ENCODE peak calls at places on chromosome 3, in four cellular contexts. J is K562, Z is GM12878, F is HepG2. K is an unnamed sample.

GRCh38 chr3:21449738-21450137 is 301.3 kb downstream of the ZNF385D start:
- DNase-seq in F (no peak), Z (no peak), J (no peak), K (no peak)

GRCh38 chr3:194246709-194247349 is 104.3 kb downstream of the CPN2 start:
- DNase-seq in Z (no peak), J (no peak), F (no peak), K (no peak)

GRCh38 chr3:48470286-48470685 is 23.7 kb downstream of the ATRIP start:
- DNase-seq in F (no peak), Z (no peak), J (no peak), K (no peak)

GRCh38 chr3:196969001-196969659 is 497 bp upstream of the PIGZ start:
- DNase-seq in Z (no peak), F (no peak), J (peak), K (peak)

GRCh38 chr3:51934991-51935885 is 6.5 kb downstream of the RRP9 start:
- DNase-seq in F (no peak), Z (no peak), J (no peak), K (no peak)

GRCh38 chr3:192916455-192917257 is 1.0 kb downstream of the MB21D2 start:
- DNase-seq in J (no peak), Z (no peak), F (peak), K (peak)

GRCh38 chr3:69320867-69321266 is 65.0 kb downstream of the FRMD4B start:
- DNase-seq in Z (peak), F (no peak), J (no peak), K (no peak)

GRCh38 chr3:23129817-23130216 is 73.3 kb upstream of the UBE2E2 start:
- DNase-seq in J (no peak), F (no peak), Z (no peak), K (no peak)

GRCh38 chr3:64167868-64168267 is 57.4 kb downstream of the PRICKLE2 start:
- DNase-seq in F (no peak), Z (no peak), J (no peak), K (no peak)

GRCh38 chr3:60953406-60953805 is 297.8 kb downstream of the FHIT start:
- DNase-seq in J (no peak), F (no peak), Z (no peak), K (no peak)

GRCh38 chr3:121520510-121520909 is 25.3 kb downstream of the POLQ start:
- DNase-seq in F (no peak), J (no peak), Z (no peak), K (no peak)

GRCh38 chr3:5022966-5023776 is 43.9 kb downstream of the BHLHE40 start:
- DNase-seq in Z (no peak), F (peak), J (peak), K (peak)

GRCh38 chr3:191502583-191502982 is 41.6 kb downstream of the PYDC2 start:
- DNase-seq in Z (no peak), F (peak), J (peak), K (peak)

GRCh38 chr3:103499132-103499885 is 1064.5 kb downstream of the ZPLD1 start:
- DNase-seq in J (no peak), Z (no peak), F (no peak), K (no peak)

GRCh38 chr3:88167704-88168103 is 17.9 kb downstream of the C3orf38 start:
- DNase-seq in Z (no peak), J (no peak), F (no peak), K (no peak)

GRCh38 chr3:194314669-194315068 is 36.5 kb downstream of the CPN2 start:
- DNase-seq in F (no peak), Z (no peak), J (no peak), K (no peak)

GRCh38 chr3:99648091-99648490 is 9.7 kb downstream of the COL8A1 start:
- DNase-seq in F (no peak), J (no peak), Z (no peak), K (no peak)

GRCh38 chr3:55797775-55798174 is 310.7 kb upstream of the WNT5A start:
- DNase-seq in F (no peak), J (no peak), Z (no peak), K (no peak)

GRCh38 chr3:39408493-39409372 is 2.2 kb downstream of the RPSA start:
- DNase-seq in F (no peak), Z (no peak), J (no peak), K (no peak)

GRCh38 chr3:61796088-61796680 is 234.8 kb downstream of the PTPRG start:
- DNase-seq in F (no peak), Z (no peak), J (no peak), K (no peak)

GRCh38 chr3:47980795-47981194 is 35.4 kb downstream of the MAP4 start:
- DNase-seq in Z (no peak), F (no peak), J (no peak), K (no peak)

GRCh38 chr3:51734572-51734907 is 27.7 kb downstream of the GRM2 start:
- DNase-seq in Z (no peak), F (no peak), J (no peak), K (peak)

GRCh38 chr3:100159564-100160153 is 45.4 kb upstream of the FILIP1L start:
- DNase-seq in F (no peak), Z (no peak), J (no peak), K (no peak)

GRCh38 chr3:193982258-193982659 is 153.7 kb upstream of the HES1 start:
- DNase-seq in F (no peak), J (no peak), Z (no peak), K (no peak)

GRCh38 chr3:177615015-177615414 is 417.7 kb upstream of the TBL1XR1 start:
- DNase-seq in Z (no peak), F (peak), J (peak), K (no peak)

GRCh38 chr3:184836090-184836785 is 24.3 kb downstream of the VPS8 start:
- DNase-seq in J (no peak), F (no peak), Z (no peak), K (no peak)

GRCh38 chr3:108394016-108394415 is 97.7 kb downstream of the HHLA2 start:
- DNase-seq in J (no peak), F (no peak), Z (no peak), K (no peak)

GRCh38 chr3:108389361-108389760 is 93.0 kb downstream of the HHLA2 start:
- DNase-seq in J (no peak), Z (no peak), F (no peak), K (no peak)

GRCh38 chr3:108393128-108393900 is 97.0 kb downstream of the HHLA2 start:
- DNase-seq in Z (no peak), F (no peak), J (no peak), K (no peak)

GRCh38 chr3:108394563-108394962 is 98.2 kb downstream of the HHLA2 start:
- DNase-seq in J (no peak), F (no peak), Z (no peak), K (no peak)

GRCh38 chr3:108391917-108392585 is 95.7 kb downstream of the HHLA2 start:
- DNase-seq in Z (no peak), J (no peak), F (no peak), K (no peak)
- TF ChIP-seq CREB1 in Z (no peak), J (no peak), F (no peak), K (no peak)

DNA sequence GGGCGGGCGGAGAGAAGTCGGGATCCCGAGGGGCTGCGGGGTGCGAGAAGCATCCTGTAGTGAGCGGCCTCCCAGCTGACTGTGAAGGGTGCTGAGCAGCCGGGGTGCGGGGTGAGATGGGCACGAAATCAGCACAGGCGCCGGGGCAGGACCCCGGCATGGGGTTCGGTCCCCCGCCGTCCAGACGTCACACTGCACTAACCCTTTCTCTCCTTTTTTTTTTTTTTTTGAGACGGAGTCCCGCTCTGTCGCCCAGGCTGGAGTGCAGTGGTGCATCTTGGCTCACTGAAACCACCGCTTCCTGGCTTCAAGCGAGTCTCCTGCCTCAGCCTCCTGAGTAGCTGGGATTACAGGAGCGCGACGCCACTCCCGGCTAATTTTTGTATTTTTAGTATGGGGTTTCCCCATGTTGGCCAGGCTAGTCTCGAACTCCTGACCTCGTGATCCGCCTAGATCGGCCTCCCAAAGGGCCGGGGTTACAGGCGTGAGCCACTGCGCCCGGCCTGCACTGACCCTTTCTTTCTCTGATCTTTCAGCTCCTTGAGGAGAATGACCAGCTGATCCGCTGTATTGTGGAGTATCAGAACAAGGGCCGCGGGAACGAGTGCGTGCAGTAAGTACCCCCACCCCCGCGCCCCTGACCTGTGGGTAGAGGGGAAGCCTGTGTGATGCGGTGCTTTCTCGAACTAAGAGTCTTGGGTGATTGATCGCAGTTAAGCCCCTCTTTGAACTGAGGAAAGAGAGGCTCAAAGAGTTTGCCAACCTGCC is 513 bp downstream of the SS18L2 start:
- DNase-seq in Z (no peak), F (no peak), J (no peak), K (peak)
- TF ChIP-seq JUNB in Z (no peak), F (no peak), J (no peak), K (no peak)

GRCh38 chr3:168828536-168828935 is 732.8 kb upstream of the GOLIM4 start:
- DNase-seq in Z (no peak), J (no peak), F (no peak), K (no peak)
- TF ChIP-seq CREB1 in Z (no peak), J (no peak), F (no peak), K (no peak)

GRCh38 chr3:105722943-105723556 is 145.8 kb downstream of the CBLB start:
- DNase-seq in Z (peak), F (no peak), J (no peak), K (no peak)

GRCh38 chr3:105715372-105715771 is 153.4 kb downstream of the CBLB start:
- DNase-seq in Z (no peak), J (no peak), F (no peak), K (no peak)

GRCh38 chr3:105714459-105714858 is 154.4 kb downstream of the CBLB start:
- DNase-seq in J (no peak), Z (no peak), F (no peak), K (no peak)

DNA sequence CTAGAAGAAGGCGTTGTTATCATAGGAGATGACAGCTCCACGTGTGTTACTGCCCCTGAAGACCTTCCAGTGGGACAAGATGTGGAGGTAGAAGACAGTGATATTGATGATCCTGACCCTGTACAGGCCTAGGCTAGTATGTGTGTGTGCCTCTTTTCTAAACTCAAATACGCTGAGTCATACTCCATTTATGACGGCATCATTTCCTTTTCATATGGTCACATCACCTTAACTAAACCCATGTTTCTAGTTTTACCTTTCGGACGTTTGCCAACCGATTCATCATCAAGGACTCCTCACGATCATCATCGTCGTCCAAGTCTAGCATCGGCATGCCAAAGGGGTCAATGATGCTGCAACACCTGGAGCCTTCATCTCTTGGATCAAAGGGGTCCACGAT is 149.0 kb downstream of the CBLB start:
- DNase-seq in Z (no peak), J (no peak), F (no peak), K (no peak)
- TF ChIP-seq JUNB in Z (no peak), J (no peak), F (no peak), K (no peak)

GRCh38 chr3:12884104-12884742 is 42.9 kb upstream of the RPL32 start:
- DNase-seq in F (no peak), Z (no peak), J (no peak), K (no peak)

GRCh38 chr3:12885585-12885934 is 44.2 kb upstream of the RPL32 start:
- DNase-seq in F (no peak), Z (no peak), J (no peak), K (no peak)

GRCh38 chr3:12884790-12885584 is 43.6 kb upstream of the RPL32 start:
- DNase-seq in Z (no peak), J (no peak), F (no peak), K (no peak)

GRCh38 chr3:12886736-12887135 is 45.4 kb upstream of the RPL32 start:
- DNase-seq in Z (no peak), F (no peak), J (no peak), K (no peak)

GRCh38 chr3:12886106-12886679 is 44.8 kb upstream of the RPL32 start:
- DNase-seq in Z (no peak), J (peak), F (no peak), K (no peak)
- TF ChIP-seq CREB1 in Z (no peak), J (no peak), F (no peak), K (no peak)

K was measured in GM23338.